ENCODE peak calls at places on chromosomes 1 and 21, in four cellular contexts. V is CD8-positive, alpha-beta memory T cell; D is T-helper 1 cell; A is GM04504. T is an unnamed sample.
A peak's percentile ranks its signal among the peaks of the same experiment; 100 is the strongest.

GRCh38 chr1:19769211-19769932 is 30.3 kb downstream of the TMCO4 start:
- DNase-seq in D (no peak), A (no peak), V (no peak), T (no peak)

GRCh38 chr1:155801149-155801548 is 55.9 kb downstream of the GON4L start:
- DNase-seq in D (no peak), V (no peak), A (peak; percentile 2), T (no peak)

GRCh38 chr1:61808968-61809367 is 66.7 kb downstream of the PATJ start:
- DNase-seq in A (no peak), D (no peak), V (no peak), T (no peak)

GRCh38 chr1:41672173-41672572 is 187.7 kb upstream of the EDN2 start:
- DNase-seq in V (no peak), D (no peak), A (no peak), T (no peak)

GRCh38 chr1:169348356-169349036 is 19.1 kb downstream of the NME7 start:
- DNase-seq in D (no peak), A (peak; percentile 26), V (peak; percentile 6), T (no peak)

GRCh38 chr1:57369889-57370288 is 54.0 kb downstream of the DAB1 start:
- DNase-seq in V (no peak), D (no peak), A (no peak), T (no peak)

GRCh38 chr1:147630447-147630846 is 39.9 kb downstream of the ACP6 start:
- DNase-seq in V (no peak), D (no peak), A (no peak), T (no peak)

GRCh38 chr21:45255381-45256020 is 32.2 kb downstream of the POFUT2 start:
- DNase-seq in A (no peak), V (no peak), D (no peak), T (no peak)

GRCh38 chr1:244761279-244761678 is 74.2 kb upstream of the COX20 start:
- DNase-seq in V (no peak), D (no peak), A (no peak), T (no peak)

GRCh38 chr1:157671895-157672294 is 28.7 kb downstream of the FCRL3 start:
- DNase-seq in D (no peak), A (no peak), V (no peak), T (no peak)

GRCh38 chr1:184801503-184801902 is 46.8 kb upstream of the EDEM3 start:
- DNase-seq in A (peak; percentile 58), D (no peak), V (no peak), T (no peak)

GRCh38 chr1:89489037-89489729 is 35.4 kb upstream of the LRRC8B start:
- DNase-seq in V (no peak), A (peak; percentile 2), D (no peak), T (no peak)

GRCh38 chr1:33456302-33456886 is 16.1 kb upstream of the ZSCAN20 start:
- DNase-seq in A (no peak), D (no peak), V (no peak), T (no peak)

GRCh38 chr1:83882906-83883305 is 116.0 kb downstream of the TTLL7 start:
- DNase-seq in D (no peak), A (peak; percentile 59), V (no peak), T (no peak)

GRCh38 chr1:202935863-202936262 is 8.8 kb upstream of the KLHL12 start:
- DNase-seq in V (no peak), A (no peak), D (no peak), T (no peak)

GRCh38 chr1:39720094-39720999 is 18.3 kb upstream of the PPIE start:
- DNase-seq in V (no peak), A (peak; percentile 23), D (no peak), T (no peak)

GRCh38 chr1:219465247-219466093 is 147.4 kb downstream of the ZC3H11B start:
- DNase-seq in A (peak; percentile 58), D (no peak), V (no peak), T (no peak)

T was measured in CD4-positive, alpha-beta T cell.